ENCODE peak calls at places on chromosome 16, in eight cellular contexts. A is left ventricle myocardium inferior, Q is pancreas, S is heart right ventricle, U is stomach, E is fibroblast of lung, K is IMR-90, L is ovary. V is an unnamed sample. For H3K9me3, the result is how much of the 10 kb centered on the place peaks cover.

GRCh38 chr16:23333962-23334361 is 31.9 kb downstream of the SCNN1B start:
- DNase-seq in A (no peak), Q (no peak), S (no peak), U (no peak), E (no peak), K (no peak), L (no peak), V (no peak)

GRCh38 chr16:89827383-89828198 is 684 bp upstream of the SPIRE2 start:
- DNase-seq in A (peak), Q (peak), S (peak), U (peak), E (peak), K (peak), L (no peak), V (peak)

GRCh38 chr16:89000207-89000959 is 23.4 kb upstream of the CBFA2T3 start:
- DNase-seq in A (no peak), Q (no peak), S (no peak), U (no peak), E (no peak), K (no peak), L (no peak), V (no peak)

GRCh38 chr16:69386596-69386995 is 789 bp upstream of the TERF2 start:
- DNase-seq in A (no peak), Q (no peak), S (no peak), U (no peak), E (peak), K (peak), L (no peak), V (no peak)

GRCh38 chr16:29947897-29948296 is 14.0 kb upstream of the TMEM219 start:
- DNase-seq in A (no peak), Q (no peak), S (no peak), U (no peak), E (no peak), K (no peak), L (no peak), V (no peak)

GRCh38 chr16:35391328-35391727 is 1931.9 kb downstream of the TP53TG3F start:
- DNase-seq in A (peak), Q (peak), S (peak), U (no peak), E (peak), K (peak), L (no peak), V (no peak)

GRCh38 chr16:86203557-86204275 is 304.8 kb downstream of the IRF8 start:
- DNase-seq in A (no peak), Q (no peak), S (no peak), U (no peak), E (no peak), K (no peak), L (no peak), V (no peak)

GRCh38 chr16:19288872-19289799 is 3.6 kb downstream of the CLEC19A start:
- DNase-seq in A (no peak), Q (no peak), S (no peak), U (no peak), E (no peak), K (no peak), L (no peak), V (no peak)

GRCh38 chr16:57276596-57276995 is 7.9 kb downstream of the PLLP start:
- DNase-seq in A (no peak), Q (no peak), S (no peak), U (no peak), E (no peak), K (no peak), L (no peak), V (no peak)

GRCh38 chr16:57531253-57531575 is 5.2 kb downstream of the CCDC102A start:
- DNase-seq in A (no peak), Q (no peak), S (peak), U (no peak), E (no peak), K (no peak), L (peak), V (peak)

GRCh38 chr16:77059441-77059840 is 131.5 kb upstream of the MON1B start:
- DNase-seq in A (no peak), Q (no peak), S (no peak), U (no peak), E (no peak), K (no peak), L (no peak), V (no peak)

GRCh38 chr16:70520612-70521297 is 2.6 kb downstream of the COG4 start:
- DNase-seq in A (no peak), Q (no peak), S (no peak), U (no peak), E (peak), K (peak), L (no peak), V (no peak)

GRCh38 chr16:64627781-64628180 is 494.1 kb downstream of the CDH11 start:
- DNase-seq in A (peak), Q (no peak), S (peak), U (no peak), E (no peak), K (no peak), L (no peak), V (no peak)

GRCh38 chr16:82156761-82157654 is 13.0 kb downstream of the MPHOSPH6 start:
- DNase-seq in A (no peak), Q (no peak), S (no peak), U (no peak), E (peak), K (peak), L (no peak), V (no peak)

GRCh38 chr16:22890976-22891375 is 77.0 kb downstream of the HS3ST2 start:
- DNase-seq in A (no peak), Q (no peak), S (no peak), U (no peak), E (no peak), K (no peak), L (no peak), V (no peak)

GRCh38 chr16:35525979-35526590 is 2066.7 kb downstream of the TP53TG3F start:
- DNase-seq in A (no peak), Q (no peak), S (no peak), U (no peak), E (no peak), K (no peak), L (no peak), V (no peak)

GRCh38 chr16:79067600-79067999 is 532.9 kb downstream of the MAF start:
- DNase-seq in A (no peak), Q (no peak), S (no peak), U (no peak), E (no peak), K (no peak), L (no peak), V (no peak)

GRCh38 chr16:66364117-66364958 is 2.2 kb upstream of the CDH5 start:
- DNase-seq in A (peak), Q (no peak), S (peak), U (no peak), E (peak), K (no peak), L (peak), V (no peak)

GRCh38 chr16:8380311-8380710 is 210.0 kb downstream of the TMEM114 start:
- DNase-seq in A (no peak), Q (no peak), S (no peak), U (no peak), E (no peak), K (no peak), L (no peak), V (no peak)

GRCh38 chr16:88353232-88353631 is 29.5 kb upstream of the ZNF469 start:
- DNase-seq in A (peak), Q (peak), S (no peak), U (no peak), E (no peak), K (no peak), L (no peak), V (no peak)

GRCh38 chr16:23640669-23640958 is 496 bp downstream of the PALB2 start:
- DNase-seq in A (no peak), Q (no peak), S (no peak), U (no peak), E (peak), K (no peak), L (no peak), V (no peak)

GRCh38 chr16:14462811-14463210 is 167.2 kb downstream of the PARN start:
- DNase-seq in A (no peak), Q (no peak), S (no peak), U (no peak), E (peak), K (peak), L (no peak), V (no peak)

GRCh38 chr16:54657058-54657708 is 273.5 kb upstream of the IRX5 start:
- DNase-seq in A (no peak), Q (no peak), S (no peak), U (peak), E (peak), K (no peak), L (no peak), V (no peak)

GRCh38 chr16:87375426-87376135 is 8.0 kb downstream of the FBXO31 start:
- DNase-seq in A (no peak), Q (no peak), S (no peak), U (no peak), E (peak), K (peak), L (no peak), V (no peak)

GRCh38 chr16:35431829-35432663 is 1972.6 kb downstream of the TP53TG3F start:
- DNase-seq in A (no peak), Q (no peak), S (no peak), U (no peak), E (no peak), K (no peak), L (no peak), V (no peak)

GRCh38 chr16:69199382-69199781 is 12.4 kb downstream of the SNTB2 start:
- DNase-seq in A (no peak), Q (no peak), S (no peak), U (no peak), E (peak), K (peak), L (no peak), V (no peak)

GRCh38 chr16:15865742-15866141 is 8.9 kb upstream of the MYH11 start:
- DNase-seq in A (no peak), Q (no peak), S (no peak), U (no peak), E (peak), K (peak), L (no peak), V (no peak)

GRCh38 chr16:67235816-67236547 is 9.1 kb downstream of the TMEM208 start:
- DNase-seq in A (no peak), Q (no peak), S (no peak), U (no peak), E (no peak), K (no peak), L (no peak), V (no peak)

GRCh38 chr16:53775106-53775820 is 71.3 kb downstream of the FTO start:
- DNase-seq in A (no peak), Q (no peak), S (no peak), U (no peak), E (no peak), K (no peak), L (no peak), V (no peak)

GRCh38 chr16:27407158-27407557 is 5.2 kb downstream of the IL21R start:
- DNase-seq in A (no peak), Q (no peak), S (no peak), U (no peak), E (no peak), K (no peak), L (no peak), V (no peak)

GRCh38 chr16:46757339-46758050 is 9.4 kb upstream of the MYLK3 start:
- DNase-seq in A (peak), Q (no peak), S (peak), U (peak), E (no peak), K (peak), L (no peak), V (no peak)

DNA sequence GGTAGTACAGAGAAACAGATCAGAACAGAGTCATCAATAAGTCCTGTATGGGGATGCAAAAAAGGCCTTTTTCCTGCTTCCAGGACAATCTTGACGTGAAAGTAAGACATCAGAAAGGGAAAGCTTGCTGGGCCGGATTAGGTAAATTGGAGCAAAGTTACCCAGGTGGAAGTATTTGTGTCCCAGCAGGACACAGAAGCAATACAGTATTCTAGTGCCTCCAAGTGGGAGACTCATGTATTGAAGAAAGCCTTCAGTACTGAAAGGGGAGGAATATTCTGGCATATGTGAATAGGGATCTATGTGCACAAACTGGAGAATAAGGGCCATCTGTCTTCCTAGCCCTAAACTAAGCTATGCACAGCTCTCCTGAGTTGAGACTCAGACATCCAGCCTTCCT is 327.2 kb upstream of the CDH8 start:
- DNase-seq in A (no peak), Q (no peak), S (no peak), U (no peak), E (no peak), K (no peak), L (no peak), V (no peak)
- H3K9me3 ChIP-seq in A (under half), Q (under half), S (under half), U (under half), E (under half), K (under half), L (under half), V (under half)

GRCh38 chr16:1495281-1496262 is 2.4 kb downstream of the TELO2 start:
- DNase-seq in A (no peak), Q (no peak), S (no peak), U (no peak), E (no peak), K (no peak), L (no peak), V (no peak)

GRCh38 chr16:1493746-1494094 is 560 bp downstream of the TELO2 start:
- DNase-seq in A (no peak), Q (no peak), S (no peak), U (no peak), E (no peak), K (no peak), L (no peak), V (no peak)

GRCh38 chr16:1492923-1493745 is at the start of gene TELO2:
- DNase-seq in A (peak), Q (peak), S (peak), U (peak), E (peak), K (peak), L (peak), V (peak)

GRCh38 chr16:1494711-1495110 is 1.6 kb downstream of the TELO2 start:
- DNase-seq in A (peak), Q (no peak), S (peak), U (no peak), E (no peak), K (peak), L (no peak), V (no peak)

DNA sequence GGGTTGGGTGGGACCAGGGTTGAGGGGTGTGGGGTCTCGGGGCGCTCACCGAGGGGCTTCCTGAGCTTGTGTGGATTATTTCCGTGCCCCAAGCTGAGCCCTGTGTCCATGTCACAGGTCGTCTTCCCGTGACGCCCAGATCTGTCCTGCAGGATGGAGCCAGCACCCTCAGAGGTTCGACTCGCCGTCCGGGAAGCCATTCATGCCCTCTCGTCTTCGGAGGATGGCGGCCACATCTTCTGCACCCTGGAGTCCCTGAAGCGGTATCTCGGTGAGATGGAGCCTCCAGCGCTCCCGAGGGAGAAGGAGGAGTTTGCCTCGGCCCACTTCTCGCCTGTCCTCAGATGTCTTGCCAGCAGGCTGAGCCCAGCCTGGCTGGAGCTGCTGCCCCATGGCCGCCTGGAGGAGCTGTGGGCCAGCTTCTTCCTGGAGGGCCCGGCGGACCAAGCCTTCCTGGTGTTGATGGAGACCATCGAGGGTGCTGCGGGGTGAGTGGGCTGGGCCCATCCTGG is 1.0 kb downstream of the TELO2 start:
- DNase-seq in A (peak), Q (peak), S (peak), U (peak), E (peak), K (peak), L (no peak), V (no peak)
- TF ChIP-seq CTCF in A (peak), Q (no peak), S (peak), U (no peak), E (peak), K (peak), L (no peak), V (no peak)

GRCh38 chr16:31886227-31886626 is 12.6 kb downstream of the ZNF267 start:
- DNase-seq in A (no peak), Q (no peak), S (no peak), U (no peak), E (no peak), K (no peak), L (no peak), V (no peak)

GRCh38 chr16:31893824-31894223 is 20.2 kb downstream of the ZNF267 start:
- DNase-seq in A (no peak), Q (no peak), S (no peak), U (no peak), E (no peak), K (no peak), L (no peak), V (no peak)

GRCh38 chr16:31888735-31889134 is 15.1 kb downstream of the ZNF267 start:
- DNase-seq in A (no peak), Q (no peak), S (no peak), U (no peak), E (no peak), K (no peak), L (no peak), V (no peak)
- H3K9me3 ChIP-seq in A (under half), Q (under half), S (under half), U (under half), E (under half), K (under half), L (under half), V (under half)

GRCh38 chr16:2856061-2856670 is 1.8 kb downstream of the PRSS22 start:
- DNase-seq in A (no peak), Q (peak), S (no peak), U (peak), E (no peak), K (no peak), L (no peak), V (no peak)

GRCh38 chr16:2856686-2857450 is 1.1 kb downstream of the PRSS22 start:
- DNase-seq in A (no peak), Q (no peak), S (no peak), U (no peak), E (no peak), K (no peak), L (no peak), V (no peak)

GRCh38 chr16:2859686-2860265 is 1.8 kb upstream of the PRSS22 start:
- DNase-seq in A (no peak), Q (no peak), S (no peak), U (no peak), E (no peak), K (no peak), L (no peak), V (no peak)

GRCh38 chr16:2857451-2858244 is at the start of gene PRSS22:
- DNase-seq in A (no peak), Q (peak), S (no peak), U (peak), E (no peak), K (peak), L (no peak), V (peak)

DNA sequence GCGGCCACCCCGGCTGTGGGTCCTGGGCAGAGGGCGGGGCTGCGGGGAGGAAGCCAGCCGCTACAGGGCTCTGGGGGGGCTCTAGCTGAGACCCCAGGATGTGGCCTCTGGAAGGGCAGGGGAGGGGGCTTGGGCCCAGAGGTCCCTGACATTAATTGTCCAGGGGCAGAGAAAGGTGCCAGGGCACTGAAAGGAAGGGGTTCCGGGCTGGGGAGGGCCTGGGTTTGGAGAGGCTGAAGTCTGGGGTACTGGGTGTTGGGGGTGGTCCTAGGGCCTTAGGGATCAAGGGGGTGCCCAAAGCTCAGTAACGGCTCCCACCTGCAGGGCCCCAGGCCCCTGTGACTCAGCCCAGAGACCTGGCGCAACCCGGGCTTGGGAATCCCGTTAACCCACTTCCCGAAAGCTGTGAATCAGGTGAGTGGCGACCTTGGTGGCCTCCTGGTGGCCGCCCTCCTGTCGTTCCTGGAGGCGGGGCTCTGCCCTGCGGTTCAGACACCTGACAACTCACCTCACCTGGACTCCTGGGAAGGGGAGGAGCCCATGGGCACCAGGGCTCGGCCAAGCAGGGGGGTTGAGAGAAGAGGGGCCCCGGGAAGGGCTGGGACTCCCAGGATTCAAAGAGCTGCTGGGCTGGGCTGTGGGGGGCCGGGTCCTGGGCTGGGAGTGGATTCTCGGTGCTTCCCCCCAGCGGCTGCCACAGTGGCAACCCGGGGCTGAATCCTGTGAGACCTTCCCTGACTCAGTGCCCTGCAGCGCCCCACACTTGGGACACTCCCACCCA is 465 bp upstream of the PRSS22 start:
- DNase-seq in A (no peak), Q (peak), S (no peak), U (peak), E (no peak), K (no peak), L (no peak), V (peak)
- TF ChIP-seq CTCF in A (no peak), Q (peak), S (no peak), U (no peak), E (no peak), K (no peak), L (no peak), V (no peak)

GRCh38 chr16:847151-847550 is 46.6 kb upstream of the GNG13 start:
- DNase-seq in A (no peak), Q (no peak), S (no peak), U (no peak), E (no peak), K (no peak), L (no peak), V (no peak)

GRCh38 chr16:848510-849253 is 48.1 kb upstream of the GNG13 start:
- DNase-seq in A (no peak), Q (no peak), S (no peak), U (no peak), E (no peak), K (no peak), L (no peak), V (no peak)

GRCh38 chr16:845349-845740 is 44.8 kb upstream of the GNG13 start:
- DNase-seq in A (no peak), Q (no peak), S (no peak), U (no peak), E (no peak), K (no peak), L (no peak), V (no peak)

GRCh38 chr16:850668-851067 is 50.1 kb upstream of the GNG13 start:
- DNase-seq in A (no peak), Q (no peak), S (no peak), U (no peak), E (no peak), K (no peak), L (no peak), V (no peak)

GRCh38 chr16:847681-848445 is 47.3 kb upstream of the GNG13 start:
- DNase-seq in A (no peak), Q (no peak), S (no peak), U (no peak), E (no peak), K (no peak), L (no peak), V (no peak)
- H3K9me3 ChIP-seq in A (under half), Q (under half), S (under half), U (under half), E (under half), K (under half), L (under half), V (under half)

DNA sequence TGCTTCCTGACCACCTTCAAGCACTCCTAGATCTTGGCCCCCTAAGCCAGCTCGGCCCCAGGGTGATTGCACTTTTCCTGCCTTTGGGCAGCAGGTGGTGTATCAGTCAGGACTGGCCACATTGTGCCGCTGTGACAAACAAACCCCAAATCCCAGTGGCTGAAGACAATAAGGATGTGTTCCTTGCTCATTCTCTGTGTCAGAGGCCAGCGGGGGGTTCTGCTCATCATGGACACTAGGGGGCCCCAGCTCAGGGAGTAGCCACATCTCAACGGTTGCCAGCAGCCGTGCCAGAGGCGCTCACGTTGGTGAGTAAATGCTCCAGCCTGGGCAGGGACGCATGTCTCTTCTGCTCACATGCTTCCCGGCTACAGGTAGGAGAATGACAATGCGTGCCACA is 60.4 kb downstream of the ZDHHC7 start:
- DNase-seq in A (no peak), Q (no peak), S (no peak), U (no peak), E (no peak), K (no peak), L (no peak), V (no peak)
- TF ChIP-seq CTCF in A (no peak), Q (no peak), S (no peak), U (no peak), E (peak), K (peak), L (no peak), V (no peak)